ENCODE peak calls at places on chromosome 9, in ten cellular contexts. V is sigmoid colon; Y is brain microvascular endothelial cell; O is upper lobe of right lung; M is CD8-positive, alpha-beta T cell; L is ovary; A is GM12878; R is heart right ventricle; K is astrocyte of the spinal cord; X is AG10803. T is an unnamed sample.

GRCh38 chr9:93826209-93826608 is 128.9 kb downstream of the BARX1 start:
- DNase-seq in X (no peak), R (no peak), K (no peak), V (no peak), M (peak; percentile 34), L (peak; percentile 29), A (no peak), O (peak; percentile 66), Y (no peak), T (no peak)

GRCh38 chr9:82606071-82606470 is 456.9 kb downstream of the RASEF start:
- DNase-seq in R (no peak), O (no peak), A (no peak), L (no peak), Y (no peak), M (no peak), K (no peak), V (peak; percentile 60), X (no peak), T (no peak)

GRCh38 chr9:125744616-125745387 is 2.4 kb upstream of the PBX3 start:
- DNase-seq in M (no peak), Y (no peak), L (no peak), O (no peak), R (no peak), K (peak; percentile 71), V (no peak), X (peak; percentile 89), A (no peak), T (no peak)

GRCh38 chr9:130638278-130639118 is 25.9 kb upstream of the PRDM12 start:
- DNase-seq in K (no peak), V (no peak), X (no peak), R (no peak), A (no peak), L (no peak), M (no peak), Y (no peak), O (peak; percentile 51), T (no peak)

GRCh38 chr9:101566904-101567724 is 27.7 kb downstream of the PPP3R2 start:
- DNase-seq in A (no peak), K (peak; percentile 47), O (no peak), R (no peak), L (no peak), Y (peak; percentile 71), V (no peak), M (peak; percentile 35), X (peak; percentile 43), T (no peak)

GRCh38 chr9:124102363-124102762 is 90.8 kb downstream of the LHX2 start:
- DNase-seq in Y (no peak), M (no peak), X (no peak), V (no peak), A (no peak), L (no peak), O (no peak), K (no peak), R (no peak), T (no peak)

GRCh38 chr9:123645126-123645525 is 284.8 kb downstream of the DENND1A start:
- DNase-seq in V (no peak), K (no peak), L (no peak), M (no peak), Y (no peak), R (no peak), O (no peak), X (no peak), A (no peak), T (no peak)

GRCh38 chr9:113501129-113501686 is 37.7 kb downstream of the RGS3 start:
- DNase-seq in Y (no peak), A (no peak), X (no peak), O (no peak), R (peak; percentile 61), L (no peak), V (no peak), M (no peak), K (no peak), T (no peak)

GRCh38 chr9:128192601-128193371 is 1.4 kb upstream of the CIZ1 start:
- DNase-seq in L (peak; percentile 85), K (peak; percentile 82), V (peak; percentile 93), R (peak; percentile 83), X (peak; percentile 91), Y (peak; percentile 68), O (peak; percentile 91), M (no peak), A (no peak), T (peak; percentile 21)

GRCh38 chr9:129938291-129938979 is 103.2 kb downstream of the USP20 start:
- DNase-seq in V (no peak), L (no peak), R (no peak), M (no peak), K (peak; percentile 82), O (no peak), A (no peak), X (peak; percentile 94), Y (peak; percentile 45), T (no peak)

GRCh38 chr9:123262338-123262737 is 6.0 kb downstream of the STRBP start:
- DNase-seq in L (no peak), A (no peak), R (no peak), O (no peak), K (no peak), V (no peak), M (no peak), Y (no peak), X (no peak), T (no peak)

GRCh38 chr9:755454-756381 is 85.8 kb upstream of the DMRT1 start:
- DNase-seq in V (peak; percentile 37), R (no peak), M (no peak), K (peak; percentile 97), X (peak; percentile 93), L (no peak), A (no peak), O (no peak), Y (peak; percentile 86), T (peak; percentile 31)

GRCh38 chr9:38067611-38067891 is 1.5 kb downstream of the SHB start:
- DNase-seq in R (peak; percentile 43), X (no peak), M (no peak), A (no peak), Y (no peak), K (no peak), V (peak; percentile 77), O (peak; percentile 78), L (no peak), T (no peak)

GRCh38 chr9:107355394-107355793 is 72.3 kb downstream of the RAD23B start:
- DNase-seq in X (no peak), M (no peak), R (no peak), A (no peak), V (no peak), K (no peak), O (no peak), Y (no peak), L (no peak), T (no peak)

GRCh38 chr9:125493861-125494554 is 213.0 kb downstream of the MAPKAP1 start:
- DNase-seq in K (peak; percentile 31), V (no peak), Y (no peak), O (no peak), A (no peak), M (no peak), R (no peak), X (no peak), L (no peak), T (no peak)

GRCh38 chr9:21711504-21711903 is 90.9 kb upstream of the MTAP start:
- DNase-seq in K (no peak), Y (no peak), R (no peak), X (peak; percentile 39), O (no peak), M (no peak), V (no peak), L (no peak), A (no peak), T (no peak)

GRCh38 chr9:126661521-126662251 is 48.0 kb downstream of the LMX1B start:
- DNase-seq in K (no peak), V (no peak), O (no peak), M (no peak), X (no peak), A (no peak), R (no peak), L (no peak), Y (no peak), T (no peak)

GRCh38 chr9:133989554-133990365 is 2.4 kb downstream of the VAV2 start:
- DNase-seq in Y (no peak), O (peak; percentile 58), V (peak; percentile 56), X (no peak), M (no peak), L (peak; percentile 16), K (no peak), R (no peak), A (no peak), T (no peak)
- H3K4me3 ChIP-seq in Y (no peak overlapping the region), O (peak overlapping the region; percentile 77), V (no peak overlapping the region), X (no peak overlapping the region), M (no peak overlapping the region), L (no peak overlapping the region), K (peak overlapping the region; percentile 68), R (peak overlapping the region; percentile 77), A (peak overlapping the region; percentile 96), T (peak overlapping the region; percentile 97)

GRCh38 chr9:16637218-16637617 is 233.3 kb downstream of the BNC2 start:
- DNase-seq in L (no peak), Y (no peak), O (no peak), K (peak; percentile 25), A (no peak), R (no peak), V (no peak), X (no peak), M (no peak), T (no peak)

GRCh38 chr9:16639644-16640043 is 230.8 kb downstream of the BNC2 start:
- DNase-seq in V (no peak), A (no peak), Y (no peak), X (no peak), M (no peak), R (no peak), O (no peak), K (no peak), L (no peak), T (no peak)

GRCh38 chr9:16637938-16638337 is 232.5 kb downstream of the BNC2 start:
- DNase-seq in K (peak; percentile 44), R (no peak), O (no peak), A (no peak), X (peak; percentile 46), Y (no peak), V (no peak), L (no peak), M (no peak), T (no peak)

GRCh38 chr9:16642421-16643109 is 227.9 kb downstream of the BNC2 start:
- DNase-seq in K (peak; percentile 33), Y (no peak), A (no peak), V (no peak), M (no peak), R (no peak), O (no peak), X (peak; percentile 52), L (no peak), T (no peak)

GRCh38 chr9:16640649-16641048 is 229.8 kb downstream of the BNC2 start:
- DNase-seq in K (no peak), L (no peak), M (no peak), X (no peak), A (no peak), O (no peak), V (no peak), Y (no peak), R (no peak), T (no peak)
- TF ChIP-seq CTCF in K (peak; percentile 15), L (no peak), M (no peak), X (no peak), A (no peak), O (no peak), V (no peak), Y (peak; percentile 62), R (no peak), T (no peak)

GRCh38 chr9:104758974-104759373 is 5.0 kb upstream of the NIPSNAP3B start:
- DNase-seq in X (no peak), M (no peak), V (no peak), Y (no peak), L (no peak), A (no peak), O (no peak), R (no peak), K (no peak), T (no peak)
- H3K4me3 ChIP-seq in X (no peak overlapping the region), M (no peak overlapping the region), V (no peak overlapping the region), Y (no peak overlapping the region), L (no peak overlapping the region), A (no peak overlapping the region), O (no peak overlapping the region), R (no peak overlapping the region), K (no peak overlapping the region), T (no peak overlapping the region)

GRCh38 chr9:86500667-86501435 is 146.6 kb upstream of the TUT7 start:
- DNase-seq in K (peak; percentile 92), L (no peak), A (no peak), O (no peak), R (no peak), M (no peak), X (peak; percentile 97), Y (peak; percentile 86), V (no peak), T (no peak)
- TF ChIP-seq CTCF in K (no peak), L (no peak), A (no peak), O (no peak), R (no peak), M (no peak), X (peak; percentile 22), Y (no peak), V (no peak), T (no peak)

T was measured in GM12864.